ENCODE peak calls at places on chromosome 22, in eight cellular contexts. B is AG08396; S is NCI-H510A treated with DMSO at 0.1 percent for 48 hours; H is GM04504; F is mesendoderm; Q is mucosa of descending colon; P is activated effector memory CD4-positive, alpha-beta T cell treated with Interleukin-2 at 50 U/mL for 16 hours; G is HTR-8/SVneo. T is an unnamed sample.

GRCh38 chr22:36486619-36487384 is 5.4 kb upstream of the TXN2 start:
- DNase-seq in B (no peak), S (no peak), H (no peak), F (peak; percentile 73), Q (no peak), P (peak; percentile 15), G (no peak), T (no peak)

GRCh38 chr22:38305481-38306448 is 11.5 kb downstream of the CSNK1E start:
- DNase-seq in B (no peak), S (no peak), H (no peak), F (peak; percentile 77), Q (peak; percentile 64), P (no peak), G (no peak), T (peak; percentile 22)

GRCh38 chr22:50090141-50090714 is 422 bp downstream of the MOV10L1 start:
- DNase-seq in B (no peak), S (no peak), H (no peak), F (no peak), Q (no peak), P (no peak), G (no peak), T (no peak)

GRCh38 chr22:43776081-43776670 is 35.9 kb downstream of the EFCAB6 start:
- DNase-seq in B (no peak), S (no peak), H (no peak), F (no peak), Q (no peak), P (no peak), G (no peak), T (no peak)

GRCh38 chr22:25896098-25896497 is 154.1 kb downstream of the MYO18B start:
- DNase-seq in B (no peak), S (peak; percentile 6), H (no peak), F (peak; percentile 38), Q (no peak), P (no peak), G (no peak), T (no peak)

GRCh38 chr22:28892175-28892731 is 8.9 kb downstream of the ZNRF3 start:
- DNase-seq in B (no peak), S (no peak), H (no peak), F (no peak), Q (no peak), P (no peak), G (no peak), T (no peak)

GRCh38 chr22:33299245-33299956 is 241.2 kb upstream of the SYN3 start:
- DNase-seq in B (no peak), S (no peak), H (no peak), F (peak; percentile 4), Q (no peak), P (no peak), G (no peak), T (no peak)

GRCh38 chr22:29679316-29679715 is 40.5 kb upstream of the CABP7 start:
- DNase-seq in B (no peak), S (no peak), H (no peak), F (no peak), Q (no peak), P (no peak), G (no peak), T (no peak)

GRCh38 chr22:25489947-25490346 is 74.5 kb upstream of the GRK3 start:
- DNase-seq in B (no peak), S (no peak), H (no peak), F (no peak), Q (no peak), P (no peak), G (no peak), T (no peak)

GRCh38 chr22:30947163-30947820 is 21.3 kb downstream of the MORC2 start:
- DNase-seq in B (no peak), S (no peak), H (no peak), F (peak; percentile 33), Q (peak; percentile 48), P (no peak), G (no peak), T (no peak)

GRCh38 chr22:45771057-45771456 is 99.4 kb downstream of the ATXN10 start:
- DNase-seq in B (no peak), S (no peak), H (no peak), F (no peak), Q (no peak), P (no peak), G (no peak), T (no peak)

GRCh38 chr22:42885446-42885845 is 28.4 kb upstream of the ARFGAP3 start:
- DNase-seq in B (no peak), S (no peak), H (peak; percentile 24), F (peak; percentile 57), Q (no peak), P (no peak), G (no peak), T (no peak)

GRCh38 chr22:26927841-26928240 is 270.5 kb downstream of the MIAT start:
- DNase-seq in B (no peak), S (no peak), H (no peak), F (no peak), Q (no peak), P (no peak), G (no peak), T (no peak)

GRCh38 chr22:42313204-42313603 is 42.8 kb upstream of the TCF20 start:
- DNase-seq in B (no peak), S (peak; percentile 22), H (no peak), F (peak; percentile 53), Q (no peak), P (no peak), G (no peak), T (no peak)

GRCh38 chr22:46138058-46138797 is 12.1 kb upstream of the PPARA start:
- DNase-seq in B (no peak), S (no peak), H (no peak), F (no peak), Q (peak; percentile 14), P (no peak), G (no peak), T (no peak)

GRCh38 chr22:44403930-44404329 is 91.2 kb upstream of the SHISAL1 start:
- DNase-seq in B (no peak), S (no peak), H (no peak), F (no peak), Q (peak; percentile 10), P (no peak), G (no peak), T (no peak)

GRCh38 chr22:24189249-24190158 is 8.2 kb downstream of the SUSD2 start:
- DNase-seq in B (peak; percentile 93), S (peak; percentile 38), H (peak; percentile 28), F (peak; percentile 56), Q (peak; percentile 85), P (no peak), G (peak; percentile 69), T (no peak)

GRCh38 chr22:31627223-31627731 is 34.7 kb downstream of the PISD start:
- DNase-seq in B (no peak), S (no peak), H (no peak), F (no peak), Q (peak; percentile 32), P (no peak), G (no peak), T (no peak)

GRCh38 chr22:50732681-50733080 is 5.3 kb upstream of the ACR start:
- DNase-seq in B (no peak), S (no peak), H (no peak), F (no peak), Q (no peak), P (no peak), G (no peak), T (no peak)

GRCh38 chr22:48689206-48689605 is 1138.5 kb downstream of the BRD1 start:
- DNase-seq in B (no peak), S (no peak), H (no peak), F (no peak), Q (no peak), P (no peak), G (no peak), T (no peak)

GRCh38 chr22:43343262-43343988 is at the start of gene SCUBE1:
- DNase-seq in B (peak; percentile 88), S (peak; percentile 5), H (no peak), F (peak; percentile 66), Q (peak; percentile 76), P (peak; percentile 30), G (peak; percentile 68), T (no peak)

GRCh38 chr22:39241632-39242388 is 3.0 kb downstream of the PDGFB start:
- DNase-seq in B (no peak), S (no peak), H (no peak), F (no peak), Q (no peak), P (peak; percentile 57), G (no peak), T (no peak)

GRCh38 chr22:19806213-19807160 is 45.9 kb downstream of the TBX1 start:
- DNase-seq in B (no peak), S (no peak), H (no peak), F (no peak), Q (peak; percentile 93), P (no peak), G (peak; percentile 31), T (no peak)

GRCh38 chr22:47612136-47612910 is 849.9 kb downstream of the TBC1D22A start:
- DNase-seq in B (no peak), S (no peak), H (no peak), F (no peak), Q (no peak), P (no peak), G (no peak), T (no peak)

GRCh38 chr22:23530106-23530505 is 50.0 kb downstream of the IGLL1 start:
- DNase-seq in B (no peak), S (no peak), H (no peak), F (no peak), Q (no peak), P (no peak), G (no peak), T (no peak)

GRCh38 chr22:20940178-20940790 is 23.1 kb downstream of the CRKL start:
- DNase-seq in B (no peak), S (no peak), H (peak; percentile 64), F (no peak), Q (no peak), P (no peak), G (no peak), T (no peak)

GRCh38 chr22:32203181-32204105 is 1.4 kb downstream of the RFPL2 start:
- DNase-seq in B (no peak), S (no peak), H (no peak), F (no peak), Q (peak; percentile 37), P (no peak), G (no peak), T (no peak)

GRCh38 chr22:46053563-46054090 is 76.7 kb upstream of the WNT7B start:
- DNase-seq in B (peak; percentile 87), S (peak; percentile 56), H (no peak), F (no peak), Q (peak; percentile 91), P (peak; percentile 60), G (no peak), T (no peak)

GRCh38 chr22:46681010-46681409 is 57.0 kb downstream of the CERK start:
- DNase-seq in B (no peak), S (no peak), H (no peak), F (peak; percentile 48), Q (no peak), P (no peak), G (peak; percentile 15), T (no peak)

GRCh38 chr22:24486501-24486921 is 8.6 kb upstream of the UPB1 start:
- DNase-seq in B (peak; percentile 73), S (no peak), H (peak; percentile 61), F (no peak), Q (no peak), P (no peak), G (no peak), T (no peak)

GRCh38 chr22:36088292-36088691 is 59.7 kb upstream of the RBFOX2 start:
- DNase-seq in B (no peak), S (peak; percentile 16), H (no peak), F (no peak), Q (no peak), P (no peak), G (no peak), T (no peak)

GRCh38 chr22:28656156-28656555 is 23.5 kb downstream of the TTC28 start:
- DNase-seq in B (no peak), S (no peak), H (no peak), F (peak; percentile 45), Q (no peak), P (no peak), G (no peak), T (no peak)

GRCh38 chr22:30305519-30305905 is 16.2 kb upstream of the CASTOR1 start:
- DNase-seq in B (no peak), S (no peak), H (no peak), F (no peak), Q (peak; percentile 71), P (peak; percentile 53), G (no peak), T (no peak)

GRCh38 chr22:31969789-31970489 is 25.6 kb downstream of the YWHAH start:
- DNase-seq in B (peak; percentile 69), S (peak; percentile 63), H (peak; percentile 40), F (peak; percentile 93), Q (peak; percentile 83), P (peak; percentile 58), G (peak; percentile 72), T (no peak)